ENCODE peak calls at places on chromosomes 13 and 19, in four cellular contexts. One of them, this sample, is unnamed.

GRCh38 chr13:90070362-90070761 is 1277.1 kb upstream of the MIR17HG start:
- DNase-seq in DMS 273 treated with DMSO at 0.1 percent for 48 hours: no peak
- DNase-seq in amygdala: no peak
- DNase-seq in pancreas: no peak
- DNase-seq in this sample: no peak

GRCh38 chr19:1084024-1084868 is 10.9 kb downstream of the POLR2E start:
- DNase-seq in DMS 273 treated with DMSO at 0.1 percent for 48 hours: no peak
- DNase-seq in pancreas: peak; percentile 44
- DNase-seq in amygdala: no peak
- DNase-seq in this sample: no peak

GRCh38 chr19:30556230-30556711 is 184.1 kb downstream of the ZNF536 start:
- DNase-seq in pancreas: no peak
- DNase-seq in amygdala: no peak
- DNase-seq in DMS 273 treated with DMSO at 0.1 percent for 48 hours: no peak
- DNase-seq in this sample: peak; percentile 35

GRCh38 chr19:9939301-9939913 is 3.1 kb upstream of the OLFM2 start:
- DNase-seq in pancreas: no peak
- DNase-seq in DMS 273 treated with DMSO at 0.1 percent for 48 hours: no peak
- DNase-seq in amygdala: no peak
- DNase-seq in this sample: no peak

GRCh38 chr13:112330066-112330465 is 46.1 kb upstream of the SPACA7 start:
- DNase-seq in DMS 273 treated with DMSO at 0.1 percent for 48 hours: no peak
- DNase-seq in amygdala: no peak
- DNase-seq in pancreas: no peak
- DNase-seq in this sample: no peak

GRCh38 chr19:795691-796581 is 1.3 kb upstream of the PTBP1 start:
- DNase-seq in DMS 273 treated with DMSO at 0.1 percent for 48 hours: no peak
- DNase-seq in amygdala: no peak
- DNase-seq in pancreas: peak; percentile 69
- DNase-seq in this sample: no peak

GRCh38 chr19:45911291-45911690 is 3.3 kb downstream of the NANOS2 start:
- DNase-seq in pancreas: no peak
- DNase-seq in amygdala: no peak
- DNase-seq in DMS 273 treated with DMSO at 0.1 percent for 48 hours: no peak
- DNase-seq in this sample: no peak

GRCh38 chr19:7917292-7918061 is 2.7 kb upstream of the SNAPC2 start:
- DNase-seq in amygdala: no peak
- DNase-seq in DMS 273 treated with DMSO at 0.1 percent for 48 hours: no peak
- DNase-seq in pancreas: peak; percentile 67
- DNase-seq in this sample: no peak

GRCh38 chr13:36912983-36913382 is 7.1 kb downstream of the SMAD9 start:
- DNase-seq in pancreas: no peak
- DNase-seq in DMS 273 treated with DMSO at 0.1 percent for 48 hours: no peak
- DNase-seq in amygdala: no peak
- DNase-seq in this sample: no peak

GRCh38 chr13:36829753-36830152 is 10.7 kb downstream of the RFXAP start:
- DNase-seq in amygdala: no peak
- DNase-seq in DMS 273 treated with DMSO at 0.1 percent for 48 hours: no peak
- DNase-seq in pancreas: no peak
- DNase-seq in this sample: no peak

This sample was measured in anterior cingulate cortex.